ENCODE peak calls at places on chromosomes 16 and 17, in six cellular contexts. I is heart right ventricle, J is Karpas-422, F is GM23338, O is AG04449, S is body of pancreas. Q is an unnamed sample.
A peak's percentile ranks its signal among the peaks of the same experiment; 100 is the strongest.

GRCh38 chr17:48520631-48521045 is 10.2 kb downstream of the HOXB1 start:
- DNase-seq in I (no peak), J (no peak), F (peak; percentile 88), O (no peak), S (no peak), Q (no peak)

GRCh38 chr17:41535764-41536481 is 7.8 kb upstream of the KRT19 start:
- DNase-seq in I (no peak), J (no peak), F (no peak), O (no peak), S (no peak), Q (no peak)

GRCh38 chr16:2691491-2692248 is 9.3 kb downstream of the KCTD5 start:
- DNase-seq in I (no peak), J (no peak), F (no peak), O (no peak), S (peak; percentile 80), Q (no peak)

GRCh38 chr17:58684003-58684402 is 7.8 kb downstream of the TEX14 start:
- DNase-seq in I (no peak), J (no peak), F (no peak), O (no peak), S (no peak), Q (no peak)

GRCh38 chr16:76487411-76488064 is 210.3 kb downstream of the CNTNAP4 start:
- DNase-seq in I (no peak), J (peak; percentile 26), F (peak; percentile 11), O (no peak), S (no peak), Q (no peak)

GRCh38 chr17:43832976-43833829 is at the start of gene MPP3:
- DNase-seq in I (peak; percentile 58), J (no peak), F (peak; percentile 79), O (no peak), S (peak; percentile 77), Q (peak; percentile 73)

GRCh38 chr17:72942594-72942993 is 149.9 kb downstream of the SLC39A11 start:
- DNase-seq in I (no peak), J (no peak), F (no peak), O (no peak), S (no peak), Q (no peak)

GRCh38 chr16:25051446-25052160 is 36.4 kb upstream of the ARHGAP17 start:
- DNase-seq in I (no peak), J (no peak), F (no peak), O (no peak), S (no peak), Q (no peak)

GRCh38 chr16:13909872-13910303 is 10.1 kb upstream of the ERCC4 start:
- DNase-seq in I (peak; percentile 69), J (no peak), F (no peak), O (peak; percentile 21), S (peak; percentile 94), Q (peak; percentile 72)

GRCh38 chr16:89442990-89443726 is 47.2 kb downstream of the ANKRD11 start:
- DNase-seq in I (peak; percentile 48), J (no peak), F (no peak), O (peak; percentile 42), S (peak; percentile 76), Q (peak; percentile 78)

GRCh38 chr17:78185981-78186688 is 717 bp downstream of the TK1 start:
- DNase-seq in I (no peak), J (no peak), F (no peak), O (no peak), S (no peak), Q (peak; percentile 30)

GRCh38 chr16:47995354-47995753 is 160.4 kb downstream of the ABCC12 start:
- DNase-seq in I (no peak), J (no peak), F (no peak), O (no peak), S (no peak), Q (no peak)

GRCh38 chr17:18992454-18993130 is 12.0 kb downstream of the FAM83G start:
- DNase-seq in I (no peak), J (no peak), F (no peak), O (no peak), S (no peak), Q (peak; percentile 97)

GRCh38 chr17:336110-337021 is 16.2 kb downstream of the RPH3AL start:
- DNase-seq in I (peak; percentile 62), J (peak; percentile 32), F (no peak), O (no peak), S (peak; percentile 84), Q (peak; percentile 93)

GRCh38 chr17:60905709-60906108 is 228.1 kb downstream of the BCAS3 start:
- DNase-seq in I (no peak), J (no peak), F (peak; percentile 33), O (no peak), S (no peak), Q (no peak)

GRCh38 chr17:74325743-74326379 is at the start of gene KIF19:
- DNase-seq in I (peak; percentile 33), J (no peak), F (peak; percentile 85), O (no peak), S (peak; percentile 56), Q (peak; percentile 58)

GRCh38 chr16:87233928-87234327 is 83.3 kb downstream of the C16orf95 start:
- DNase-seq in I (no peak), J (no peak), F (peak; percentile 48), O (no peak), S (peak; percentile 40), Q (no peak)

GRCh38 chr17:63998721-63999679 is 849 bp downstream of the PRR29 start:
- DNase-seq in I (no peak), J (no peak), F (peak; percentile 63), O (no peak), S (no peak), Q (no peak)

GRCh38 chr16:79874391-79874790 is 273.9 kb upstream of the MAF start:
- DNase-seq in I (no peak), J (no peak), F (no peak), O (no peak), S (no peak), Q (peak; percentile 29)

GRCh38 chr17:55577687-55578086 is 66.4 kb upstream of the SMIM36 start:
- DNase-seq in I (no peak), J (no peak), F (no peak), O (no peak), S (no peak), Q (no peak)

GRCh38 chr17:62724398-62725146 is 83.5 kb downstream of the MARCHF10 start:
- DNase-seq in I (no peak), J (peak; percentile 46), F (no peak), O (no peak), S (no peak), Q (no peak)

GRCh38 chr17:35889241-35889640 is 9.1 kb upstream of the CCL5 start:
- DNase-seq in I (no peak), J (no peak), F (no peak), O (no peak), S (no peak), Q (no peak)

GRCh38 chr16:50637716-50638602 is 43.2 kb downstream of the SNX20 start:
- DNase-seq in I (no peak), J (no peak), F (no peak), O (no peak), S (no peak), Q (no peak)

GRCh38 chr17:47895254-47895855 is 681 bp upstream of the SP2 start:
- DNase-seq in I (no peak), J (peak; percentile 74), F (no peak), O (no peak), S (peak; percentile 37), Q (peak; percentile 61)

GRCh38 chr16:47713225-47713595 is 252.1 kb downstream of the PHKB start:
- DNase-seq in I (no peak), J (no peak), F (no peak), O (peak; percentile 5), S (no peak), Q (no peak)

GRCh38 chr16:53726625-53727024 is 22.7 kb downstream of the FTO start:
- DNase-seq in I (no peak), J (peak; percentile 95), F (no peak), O (no peak), S (no peak), Q (peak; percentile 65)

GRCh38 chr17:69236464-69236863 is 7.8 kb upstream of the ABCA10 start:
- DNase-seq in I (no peak), J (no peak), F (no peak), O (no peak), S (no peak), Q (no peak)

GRCh38 chr17:69235338-69236058 is 6.9 kb upstream of the ABCA10 start:
- DNase-seq in I (peak; percentile 86), J (peak; percentile 94), F (peak; percentile 96), O (no peak), S (peak; percentile 76), Q (peak; percentile 72)

GRCh38 chr17:69240201-69240600 is 11.6 kb upstream of the ABCA10 start:
- DNase-seq in I (no peak), J (no peak), F (no peak), O (no peak), S (no peak), Q (no peak)

GRCh38 chr17:69239611-69240010 is 11.0 kb upstream of the ABCA10 start:
- DNase-seq in I (no peak), J (no peak), F (no peak), O (no peak), S (no peak), Q (no peak)

DNA sequence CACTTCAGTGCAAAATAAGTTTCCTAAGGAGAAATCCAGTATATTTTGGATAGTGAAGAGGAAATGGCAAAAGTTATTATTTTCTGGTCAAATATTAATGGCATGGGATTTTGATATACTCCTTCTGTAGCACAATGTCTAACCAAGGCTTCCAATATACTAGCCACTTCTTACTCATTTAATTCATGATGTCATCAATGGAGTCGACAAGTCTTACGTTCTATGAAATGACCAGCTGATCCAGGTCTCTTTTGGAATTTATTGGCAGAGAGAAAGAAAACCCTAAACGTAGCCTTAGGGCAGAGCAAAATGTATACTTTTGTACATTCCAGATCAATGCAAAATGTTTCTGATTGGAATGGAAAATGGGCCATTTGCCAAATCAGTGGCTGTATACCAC is 8.3 kb upstream of the ABCA10 start:
- DNase-seq in I (no peak), J (no peak), F (no peak), O (no peak), S (no peak), Q (no peak)
- H3K4me3 ChIP-seq in I (no peak overlapping the region), J (no peak overlapping the region), F (no peak overlapping the region), O (no peak overlapping the region), S (no peak overlapping the region), Q (no peak overlapping the region)

GRCh38 chr16:83952940-83953795 is at the start of gene OSGIN1:
- DNase-seq in I (peak; percentile 94), J (peak; percentile 89), F (peak; percentile 54), O (peak; percentile 34), S (peak; percentile 98), Q (peak; percentile 96)
- H3K4me3 ChIP-seq in I (peak within 1 kb of the TSS; percentile 43), J (peak within 1 kb of the TSS; percentile 46), F (no peak within 1 kb of the TSS), O (peak within 1 kb of the TSS; percentile 69), S (peak within 1 kb of the TSS; percentile 13), Q (peak within 1 kb of the TSS; percentile 66)

GRCh38 chr17:6556121-6557039 is at the start of gene PITPNM3:
- DNase-seq in I (no peak), J (no peak), F (peak; percentile 66), O (no peak), S (peak; percentile 33), Q (peak; percentile 58)
- H3K4me3 ChIP-seq in I (no peak within 1 kb of the TSS), J (no peak within 1 kb of the TSS), F (peak within 1 kb of the TSS; percentile 82), O (peak within 1 kb of the TSS; percentile 42), S (no peak within 1 kb of the TSS), Q (peak within 1 kb of the TSS; percentile 35)

DNA sequence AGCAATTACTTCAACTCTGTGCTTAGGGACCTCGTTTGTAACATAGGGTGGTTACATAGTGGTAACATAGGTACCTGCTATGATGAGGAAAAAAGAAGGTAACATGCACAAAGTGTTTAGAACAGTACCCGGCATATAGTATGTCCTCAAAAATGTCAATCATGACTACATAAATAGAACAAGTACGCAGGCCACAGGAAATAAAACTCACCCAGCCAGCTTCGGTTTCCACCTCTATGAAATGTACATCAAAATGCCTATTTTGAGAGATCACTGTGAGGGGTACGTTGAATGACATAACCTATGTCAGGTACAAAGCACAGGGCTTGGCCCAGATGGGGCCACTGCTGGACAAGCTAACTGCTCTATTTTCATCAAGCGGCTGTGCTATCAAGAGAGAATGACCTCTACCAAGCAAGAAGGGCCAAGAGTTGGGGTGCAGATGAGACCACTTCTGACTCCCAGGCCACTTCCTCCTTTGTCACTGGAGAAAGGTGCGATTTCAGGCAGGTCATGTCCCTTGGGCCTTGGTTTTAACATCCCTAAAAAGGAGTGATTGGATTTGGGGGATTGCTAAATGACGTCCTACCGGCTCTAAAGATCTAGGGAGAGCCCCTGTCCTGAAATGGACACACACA is 45.4 kb downstream of the WSB1 start:
- DNase-seq in I (no peak), J (peak; percentile 52), F (no peak), O (no peak), S (no peak), Q (no peak)
- H3K4me3 ChIP-seq in I (no peak overlapping the region), J (peak overlapping the region; percentile 28), F (peak overlapping the region; percentile 17), O (no peak overlapping the region), S (no peak overlapping the region), Q (no peak overlapping the region)